ENCODE peak calls at places on chromosomes 2 and 18, in seven cellular contexts. R is posterior cingulate gyrus, X is activated T-helper 1 cell treated with Interleukin-2 at 50 U/mL for 16 hours, N is WTC11, E is endothelial cell, H is K562, M is pons. J is an unnamed sample.

GRCh38 chr18:48934708-48935432 is 15.9 kb downstream of the SMAD7 start:
- DNase-seq in X (no peak), M (peak), N (no peak), R (no peak), H (no peak), E (no peak), J (peak)

GRCh38 chr18:59837586-59837985 is 62.2 kb upstream of the PMAIP1 start:
- DNase-seq in M (peak), H (peak), E (peak), N (peak), X (no peak), R (no peak), J (peak)

GRCh38 chr2:118431188-118431562 is 342.9 kb downstream of the INSIG2 start:
- DNase-seq in E (no peak), N (no peak), H (peak), X (no peak), R (no peak), M (no peak), J (peak)

GRCh38 chr2:72497761-72498160 is 328.1 kb downstream of the EXOC6B start:
- DNase-seq in H (no peak), N (no peak), E (no peak), X (no peak), M (no peak), R (no peak), J (no peak)

GRCh38 chr2:218986148-218986761 is 1.3 kb upstream of the FEV start:
- DNase-seq in M (no peak), E (no peak), H (no peak), X (no peak), N (no peak), R (no peak), J (no peak)

GRCh38 chr2:236063994-236064393 is 104.2 kb downstream of the GBX2 start:
- DNase-seq in M (no peak), X (no peak), H (no peak), E (no peak), N (no peak), R (no peak), J (no peak)

GRCh38 chr18:35231052-35231451 is 9.8 kb upstream of the ZNF397 start:
- DNase-seq in H (peak), R (peak), M (peak), N (peak), X (peak), E (peak), J (peak)

GRCh38 chr2:69893684-69894481 is at the start of gene SNRNP27:
- DNase-seq in N (peak), H (peak), X (peak), M (peak), E (peak), R (peak), J (peak)

GRCh38 chr2:201220102-201220570 is 37.2 kb downstream of the CASP10 start:
- DNase-seq in E (peak), X (no peak), H (peak), R (no peak), M (no peak), N (no peak), J (peak)

GRCh38 chr2:239439383-239440315 is 38.8 kb upstream of the HDAC4 start:
- DNase-seq in H (no peak), N (no peak), X (no peak), M (peak), R (no peak), E (no peak), J (no peak)

GRCh38 chr2:177753682-177754475 is 318.7 kb downstream of the PDE11A start:
- DNase-seq in X (no peak), N (peak), H (peak), M (peak), R (peak), E (peak), J (peak)

GRCh38 chr2:68889500-68889899 is 18.3 kb upstream of the BMP10 start:
- DNase-seq in H (no peak), R (no peak), N (no peak), E (no peak), X (no peak), M (no peak), J (no peak)